ENCODE peak calls at places on chromosomes 13 and 19, in ten cellular contexts. L, K, Q, S, X, V, J, Z, F and M are unnamed samples.

GRCh38 chr13:110980921-110981320 is 66.1 kb upstream of the ANKRD10 start:
- DNase-seq in L (no peak), K (no peak), Q (no peak), S (no peak), X (no peak), V (no peak), J (no peak), Z (no peak), F (no peak), M (no peak)

GRCh38 chr13:36815069-36815468 is 4.0 kb upstream of the RFXAP start:
- DNase-seq in L (no peak), K (no peak), Q (no peak), S (no peak), X (no peak), V (peak), J (no peak), Z (peak), F (no peak), M (no peak)

GRCh38 chr19:23823952-23824389 is 65.3 kb upstream of the ZNF681 start:
- DNase-seq in L (peak), K (peak), Q (no peak), S (no peak), X (no peak), V (peak), J (no peak), Z (peak), F (no peak), M (peak)

GRCh38 chr13:97600438-97601080 is 166.6 kb downstream of the RAP2A start:
- DNase-seq in L (no peak), K (peak), Q (no peak), S (no peak), X (no peak), V (peak), J (no peak), Z (peak), F (no peak), M (no peak)

GRCh38 chr19:51034704-51035103 is at the start of gene KLK12:
- DNase-seq in L (no peak), K (no peak), Q (no peak), S (no peak), X (no peak), V (no peak), J (no peak), Z (no peak), F (no peak), M (no peak)

GRCh38 chr19:55831846-55832245 is at the start of gene NLRP11:
- DNase-seq in L (no peak), K (no peak), Q (no peak), S (no peak), X (no peak), V (no peak), J (no peak), Z (no peak), F (no peak), M (no peak)

GRCh38 chr19:17920527-17920926 is 12.3 kb upstream of the CCDC124 start:
- DNase-seq in L (no peak), K (no peak), Q (no peak), S (no peak), X (no peak), V (no peak), J (no peak), Z (no peak), F (no peak), M (no peak)

GRCh38 chr13:51801631-51802099 is 2.3 kb downstream of the DHRS12 start:
- DNase-seq in L (no peak), K (peak), Q (peak), S (no peak), X (peak), V (peak), J (no peak), Z (no peak), F (peak), M (no peak)

GRCh38 chr19:18379803-18380747 is 5.9 kb upstream of the GDF15 start:
- DNase-seq in L (no peak), K (no peak), Q (no peak), S (no peak), X (peak), V (peak), J (no peak), Z (peak), F (peak), M (peak)

GRCh38 chr13:65866138-65866537 is 1364.0 kb downstream of the PCDH9 start:
- DNase-seq in L (no peak), K (no peak), Q (no peak), S (no peak), X (no peak), V (no peak), J (no peak), Z (no peak), F (no peak), M (no peak)

GRCh38 chr13:47796816-47797215 is 204.3 kb downstream of the SUCLA2 start:
- DNase-seq in L (no peak), K (no peak), Q (no peak), S (no peak), X (no peak), V (no peak), J (no peak), Z (no peak), F (no peak), M (no peak)

GRCh38 chr13:49543656-49544055 is 41.7 kb downstream of the RCBTB1 start:
- DNase-seq in L (no peak), K (no peak), Q (no peak), S (no peak), X (no peak), V (no peak), J (no peak), Z (no peak), F (no peak), M (no peak)

GRCh38 chr19:13044160-13044853 is 49.0 kb downstream of the NFIX start:
- DNase-seq in L (no peak), K (no peak), Q (no peak), S (no peak), X (no peak), V (no peak), J (no peak), Z (no peak), F (no peak), M (no peak)

GRCh38 chr13:108508263-108508662 is 121.1 kb upstream of the MYO16 start:
- DNase-seq in L (no peak), K (no peak), Q (peak), S (no peak), X (no peak), V (no peak), J (no peak), Z (peak), F (no peak), M (peak)

GRCh38 chr19:1651061-1651547 is 1.3 kb downstream of the TCF3 start:
- DNase-seq in L (no peak), K (peak), Q (no peak), S (peak), X (no peak), V (peak), J (no peak), Z (peak), F (no peak), M (peak)

GRCh38 chr13:80341771-80342271 is 895 bp upstream of the SPRY2 start:
- DNase-seq in L (no peak), K (peak), Q (peak), S (no peak), X (peak), V (peak), J (no peak), Z (peak), F (no peak), M (peak)

GRCh38 chr19:4369888-4370260 is 26.5 kb downstream of the MPND start:
- DNase-seq in L (peak), K (no peak), Q (no peak), S (peak), X (peak), V (peak), J (no peak), Z (no peak), F (peak), M (peak)

GRCh38 chr19:55553217-55554182 is 8.2 kb upstream of the SBK3 start:
- DNase-seq in L (no peak), K (no peak), Q (no peak), S (no peak), X (no peak), V (no peak), J (no peak), Z (no peak), F (no peak), M (no peak)

GRCh38 chr19:13995878-13996765 is 10.0 kb downstream of the RFX1 start:
- DNase-seq in L (no peak), K (no peak), Q (no peak), S (no peak), X (no peak), V (no peak), J (no peak), Z (no peak), F (no peak), M (no peak)

GRCh38 chr13:73970413-73971055 is 163.7 kb downstream of the KLF12 start:
- DNase-seq in L (no peak), K (no peak), Q (no peak), S (no peak), X (no peak), V (no peak), J (no peak), Z (peak), F (no peak), M (no peak)

GRCh38 chr13:90690458-90691063 is 656.9 kb upstream of the MIR17HG start:
- DNase-seq in L (no peak), K (peak), Q (no peak), S (no peak), X (no peak), V (no peak), J (no peak), Z (peak), F (no peak), M (no peak)

GRCh38 chr13:94329277-94329676 is 150.2 kb downstream of the DCT start:
- DNase-seq in L (no peak), K (peak), Q (no peak), S (no peak), X (no peak), V (no peak), J (no peak), Z (peak), F (no peak), M (no peak)

GRCh38 chr13:114258589-114258988 is 22.8 kb upstream of the UPF3A start:
- DNase-seq in L (no peak), K (no peak), Q (peak), S (no peak), X (no peak), V (no peak), J (no peak), Z (no peak), F (peak), M (no peak)

GRCh38 chr13:109840201-109840892 is 54.0 kb upstream of the IRS2 start:
- DNase-seq in L (peak), K (peak), Q (no peak), S (no peak), X (no peak), V (no peak), J (no peak), Z (peak), F (no peak), M (peak)

GRCh38 chr13:32430018-32430747 is 2.3 kb upstream of the N4BP2L1 start:
- DNase-seq in L (peak), K (no peak), Q (no peak), S (no peak), X (no peak), V (no peak), J (no peak), Z (no peak), F (no peak), M (no peak)

GRCh38 chr13:29935309-29935981 is 85.0 kb upstream of the UBL3 start:
- DNase-seq in L (peak), K (no peak), Q (no peak), S (peak), X (no peak), V (no peak), J (no peak), Z (no peak), F (peak), M (no peak)

GRCh38 chr19:45641274-45642105 is 2.3 kb upstream of the EML2 start:
- DNase-seq in L (peak), K (peak), Q (peak), S (peak), X (peak), V (peak), J (no peak), Z (peak), F (peak), M (peak)

GRCh38 chr13:61812286-61812685 is 396.6 kb upstream of the PCDH20 start:
- DNase-seq in L (no peak), K (no peak), Q (no peak), S (no peak), X (no peak), V (no peak), J (no peak), Z (no peak), F (no peak), M (no peak)

GRCh38 chr19:1949304-1950101 is 8.5 kb downstream of the CSNK1G2 start:
- DNase-seq in L (no peak), K (no peak), Q (no peak), S (no peak), X (no peak), V (no peak), J (no peak), Z (no peak), F (no peak), M (no peak)

GRCh38 chr13:59458908-59459579 is 704.7 kb downstream of the DIAPH3 start:
- DNase-seq in L (no peak), K (peak), Q (no peak), S (no peak), X (no peak), V (peak), J (no peak), Z (peak), F (no peak), M (peak)

GRCh38 chr13:29539866-29540265 is 55.6 kb downstream of the SLC7A1 start:
- DNase-seq in L (no peak), K (no peak), Q (no peak), S (no peak), X (no peak), V (no peak), J (no peak), Z (no peak), F (no peak), M (no peak)

GRCh38 chr13:27293051-27293691 is 22.5 kb downstream of the RASL11A start:
- DNase-seq in L (no peak), K (no peak), Q (no peak), S (no peak), X (no peak), V (no peak), J (no peak), Z (no peak), F (no peak), M (no peak)